ENCODE peak calls at places on chromosomes 16 and 17, in six cellular contexts. F is GM04503, Z is A549, J is HuH-7, L is thoracic aorta, V is caudate nucleus. M is an unnamed sample.

GRCh38 chr17:39408360-39408759 is 6.9 kb upstream of the FBXL20 start:
- DNase-seq in F (no peak), Z (no peak), J (no peak), L (no peak), V (no peak), M (no peak)

GRCh38 chr16:85579883-85580607 is 33.1 kb upstream of the GSE1 start:
- DNase-seq in F (no peak), Z (no peak), J (no peak), L (no peak), V (no peak), M (no peak)

GRCh38 chr16:54651851-54652770 is 278.6 kb upstream of the IRX5 start:
- DNase-seq in F (no peak), Z (no peak), J (no peak), L (no peak), V (no peak), M (no peak)

GRCh38 chr16:88360999-88361398 is 21.8 kb upstream of the ZNF469 start:
- DNase-seq in F (no peak), Z (no peak), J (no peak), L (no peak), V (no peak), M (no peak)

GRCh38 chr17:72254808-72255449 is 134.1 kb downstream of the SOX9 start:
- DNase-seq in F (no peak), Z (no peak), J (no peak), L (no peak), V (no peak), M (no peak)

GRCh38 chr16:87127061-87127765 is 190.0 kb downstream of the C16orf95 start:
- DNase-seq in F (no peak), Z (no peak), J (no peak), L (no peak), V (no peak), M (no peak)

GRCh38 chr17:35082073-35082657 is 18.7 kb upstream of the RFFL start:
- DNase-seq in F (peak), Z (no peak), J (no peak), L (no peak), V (no peak), M (no peak)

GRCh38 chr17:17708301-17708700 is 27.0 kb downstream of the RAI1 start:
- DNase-seq in F (no peak), Z (no peak), J (no peak), L (no peak), V (no peak), M (no peak)

GRCh38 chr17:64781013-64781392 is 118.9 kb upstream of the SMURF2 start:
- DNase-seq in F (no peak), Z (no peak), J (no peak), L (no peak), V (no peak), M (peak)